ENCODE peak calls at places on chromosomes 11 and 22, in four cellular contexts. One of them, this sample, is unnamed.

GRCh38 chr22:22348127-22348814 is 103.7 kb downstream of the VPREB1 start:
- DNase-seq in stimulated activated naive CD8-positive, alpha-beta T cell treated with anti-CD3 and anti-CD28 coated beads, Interleukin-15, Interleukin-2, amounts not matched to agents 100 U/mL and 50 U/mL, for 24 hours: no peak
- DNase-seq in LHCN-M2: no peak
- DNase-seq in occipital lobe: peak; percentile 19
- DNase-seq in this sample: no peak

GRCh38 chr11:123473941-123474668 is 44.0 kb downstream of the GRAMD1B start:
- DNase-seq in stimulated activated naive CD8-positive, alpha-beta T cell treated with anti-CD3 and anti-CD28 coated beads, Interleukin-15, Interleukin-2, amounts not matched to agents 100 U/mL and 50 U/mL, for 24 hours: no peak
- DNase-seq in LHCN-M2: peak; percentile 83
- DNase-seq in occipital lobe: no peak
- DNase-seq in this sample: no peak

GRCh38 chr11:118789501-118790356 is 1.2 kb downstream of the DDX6 start:
- DNase-seq in stimulated activated naive CD8-positive, alpha-beta T cell treated with anti-CD3 and anti-CD28 coated beads, Interleukin-15, Interleukin-2, amounts not matched to agents 100 U/mL and 50 U/mL, for 24 hours: no peak
- DNase-seq in LHCN-M2: peak; percentile 27
- DNase-seq in occipital lobe: no peak
- DNase-seq in this sample: no peak

GRCh38 chr11:126438272-126438671 is 82.8 kb downstream of the ST3GAL4 start:
- DNase-seq in stimulated activated naive CD8-positive, alpha-beta T cell treated with anti-CD3 and anti-CD28 coated beads, Interleukin-15, Interleukin-2, amounts not matched to agents 100 U/mL and 50 U/mL, for 24 hours: no peak
- DNase-seq in LHCN-M2: no peak
- DNase-seq in occipital lobe: no peak
- DNase-seq in this sample: no peak

GRCh38 chr11:131618203-131618602 is 247.8 kb downstream of the NTM start:
- DNase-seq in stimulated activated naive CD8-positive, alpha-beta T cell treated with anti-CD3 and anti-CD28 coated beads, Interleukin-15, Interleukin-2, amounts not matched to agents 100 U/mL and 50 U/mL, for 24 hours: no peak
- DNase-seq in LHCN-M2: peak; percentile 41
- DNase-seq in occipital lobe: no peak
- DNase-seq in this sample: no peak

GRCh38 chr22:20434773-20435172 is 2.9 kb downstream of the SCARF2 start:
- DNase-seq in stimulated activated naive CD8-positive, alpha-beta T cell treated with anti-CD3 and anti-CD28 coated beads, Interleukin-15, Interleukin-2, amounts not matched to agents 100 U/mL and 50 U/mL, for 24 hours: no peak
- DNase-seq in LHCN-M2: no peak
- DNase-seq in occipital lobe: no peak
- DNase-seq in this sample: no peak

GRCh38 chr11:86035920-86036319 is 33.0 kb downstream of the PICALM start:
- DNase-seq in stimulated activated naive CD8-positive, alpha-beta T cell treated with anti-CD3 and anti-CD28 coated beads, Interleukin-15, Interleukin-2, amounts not matched to agents 100 U/mL and 50 U/mL, for 24 hours: no peak
- DNase-seq in LHCN-M2: no peak
- DNase-seq in occipital lobe: no peak
- DNase-seq in this sample: no peak

GRCh38 chr22:19708323-19709011 is 5.8 kb upstream of the SEPTIN5 start:
- DNase-seq in stimulated activated naive CD8-positive, alpha-beta T cell treated with anti-CD3 and anti-CD28 coated beads, Interleukin-15, Interleukin-2, amounts not matched to agents 100 U/mL and 50 U/mL, for 24 hours: no peak
- DNase-seq in LHCN-M2: no peak
- DNase-seq in occipital lobe: no peak
- DNase-seq in this sample: no peak

GRCh38 chr22:44335066-44335839 is 22.5 kb upstream of the SHISAL1 start:
- DNase-seq in stimulated activated naive CD8-positive, alpha-beta T cell treated with anti-CD3 and anti-CD28 coated beads, Interleukin-15, Interleukin-2, amounts not matched to agents 100 U/mL and 50 U/mL, for 24 hours: no peak
- DNase-seq in LHCN-M2: no peak
- DNase-seq in occipital lobe: no peak
- DNase-seq in this sample: no peak

GRCh38 chr22:50206599-50206998 is 5.8 kb downstream of the SELENOO start:
- DNase-seq in stimulated activated naive CD8-positive, alpha-beta T cell treated with anti-CD3 and anti-CD28 coated beads, Interleukin-15, Interleukin-2, amounts not matched to agents 100 U/mL and 50 U/mL, for 24 hours: no peak
- DNase-seq in LHCN-M2: peak; percentile 40
- DNase-seq in occipital lobe: no peak
- DNase-seq in this sample: no peak

GRCh38 chr11:120715239-120715638 is 203.7 kb downstream of the GRIK4 start:
- DNase-seq in stimulated activated naive CD8-positive, alpha-beta T cell treated with anti-CD3 and anti-CD28 coated beads, Interleukin-15, Interleukin-2, amounts not matched to agents 100 U/mL and 50 U/mL, for 24 hours: no peak
- DNase-seq in LHCN-M2: peak; percentile 15
- DNase-seq in occipital lobe: no peak
- DNase-seq in this sample: no peak

GRCh38 chr11:44630511-44631210 is 65.2 kb downstream of the CD82 start:
- DNase-seq in stimulated activated naive CD8-positive, alpha-beta T cell treated with anti-CD3 and anti-CD28 coated beads, Interleukin-15, Interleukin-2, amounts not matched to agents 100 U/mL and 50 U/mL, for 24 hours: no peak
- DNase-seq in LHCN-M2: no peak
- DNase-seq in occipital lobe: no peak
- DNase-seq in this sample: no peak

GRCh38 chr22:39359659-39360195 is 9.9 kb downstream of the SYNGR1 start:
- DNase-seq in stimulated activated naive CD8-positive, alpha-beta T cell treated with anti-CD3 and anti-CD28 coated beads, Interleukin-15, Interleukin-2, amounts not matched to agents 100 U/mL and 50 U/mL, for 24 hours: no peak
- DNase-seq in LHCN-M2: no peak
- DNase-seq in occipital lobe: no peak
- DNase-seq in this sample: no peak

GRCh38 chr11:61764606-61765260 is 12.3 kb downstream of the MYRF start:
- DNase-seq in stimulated activated naive CD8-positive, alpha-beta T cell treated with anti-CD3 and anti-CD28 coated beads, Interleukin-15, Interleukin-2, amounts not matched to agents 100 U/mL and 50 U/mL, for 24 hours: no peak
- DNase-seq in LHCN-M2: no peak
- DNase-seq in occipital lobe: no peak
- DNase-seq in this sample: no peak

GRCh38 chr22:47601666-47602065 is 839.2 kb downstream of the TBC1D22A start:
- DNase-seq in stimulated activated naive CD8-positive, alpha-beta T cell treated with anti-CD3 and anti-CD28 coated beads, Interleukin-15, Interleukin-2, amounts not matched to agents 100 U/mL and 50 U/mL, for 24 hours: no peak
- DNase-seq in LHCN-M2: no peak
- DNase-seq in occipital lobe: no peak
- DNase-seq in this sample: no peak

GRCh38 chr11:43327987-43328386 is 16.2 kb downstream of the API5 start:
- DNase-seq in stimulated activated naive CD8-positive, alpha-beta T cell treated with anti-CD3 and anti-CD28 coated beads, Interleukin-15, Interleukin-2, amounts not matched to agents 100 U/mL and 50 U/mL, for 24 hours: no peak
- DNase-seq in LHCN-M2: peak; percentile 85
- DNase-seq in occipital lobe: no peak
- DNase-seq in this sample: no peak

GRCh38 chr22:24937114-24937513 is 9.4 kb downstream of the LHFPL7 start:
- DNase-seq in stimulated activated naive CD8-positive, alpha-beta T cell treated with anti-CD3 and anti-CD28 coated beads, Interleukin-15, Interleukin-2, amounts not matched to agents 100 U/mL and 50 U/mL, for 24 hours: no peak
- DNase-seq in LHCN-M2: peak; percentile 18
- DNase-seq in occipital lobe: no peak
- DNase-seq in this sample: no peak

GRCh38 chr22:38467438-38467903 is 425 bp upstream of the KDELR3 start:
- DNase-seq in stimulated activated naive CD8-positive, alpha-beta T cell treated with anti-CD3 and anti-CD28 coated beads, Interleukin-15, Interleukin-2, amounts not matched to agents 100 U/mL and 50 U/mL, for 24 hours: no peak
- DNase-seq in LHCN-M2: no peak
- DNase-seq in occipital lobe: no peak
- DNase-seq in this sample: no peak

GRCh38 chr11:36012410-36012809 is 68.5 kb downstream of the LDLRAD3 start:
- DNase-seq in stimulated activated naive CD8-positive, alpha-beta T cell treated with anti-CD3 and anti-CD28 coated beads, Interleukin-15, Interleukin-2, amounts not matched to agents 100 U/mL and 50 U/mL, for 24 hours: no peak
- DNase-seq in LHCN-M2: peak; percentile 67
- DNase-seq in occipital lobe: no peak
- DNase-seq in this sample: no peak

GRCh38 chr11:12017865-12018453 is 9.5 kb upstream of the DKK3 start:
- DNase-seq in stimulated activated naive CD8-positive, alpha-beta T cell treated with anti-CD3 and anti-CD28 coated beads, Interleukin-15, Interleukin-2, amounts not matched to agents 100 U/mL and 50 U/mL, for 24 hours: no peak
- DNase-seq in LHCN-M2: peak; percentile 38
- DNase-seq in occipital lobe: no peak
- DNase-seq in this sample: no peak

GRCh38 chr11:110331626-110332025 is 35.2 kb upstream of the RDX start:
- DNase-seq in stimulated activated naive CD8-positive, alpha-beta T cell treated with anti-CD3 and anti-CD28 coated beads, Interleukin-15, Interleukin-2, amounts not matched to agents 100 U/mL and 50 U/mL, for 24 hours: no peak
- DNase-seq in LHCN-M2: no peak
- DNase-seq in occipital lobe: no peak
- DNase-seq in this sample: no peak

GRCh38 chr11:69243496-69244200 is 50.3 kb upstream of the MYEOV start:
- DNase-seq in stimulated activated naive CD8-positive, alpha-beta T cell treated with anti-CD3 and anti-CD28 coated beads, Interleukin-15, Interleukin-2, amounts not matched to agents 100 U/mL and 50 U/mL, for 24 hours: no peak
- DNase-seq in LHCN-M2: no peak
- DNase-seq in occipital lobe: no peak
- DNase-seq in this sample: no peak

GRCh38 chr22:17398159-17398558 is 28.9 kb downstream of the CECR2 start:
- DNase-seq in stimulated activated naive CD8-positive, alpha-beta T cell treated with anti-CD3 and anti-CD28 coated beads, Interleukin-15, Interleukin-2, amounts not matched to agents 100 U/mL and 50 U/mL, for 24 hours: no peak
- DNase-seq in LHCN-M2: no peak
- DNase-seq in occipital lobe: no peak
- DNase-seq in this sample: no peak

GRCh38 chr11:119839504-119840133 is 110.6 kb upstream of the NECTIN1 start:
- DNase-seq in stimulated activated naive CD8-positive, alpha-beta T cell treated with anti-CD3 and anti-CD28 coated beads, Interleukin-15, Interleukin-2, amounts not matched to agents 100 U/mL and 50 U/mL, for 24 hours: no peak
- DNase-seq in LHCN-M2: no peak
- DNase-seq in occipital lobe: no peak
- DNase-seq in this sample: no peak

GRCh38 chr22:37999640-38000272 is 15.4 kb upstream of the SOX10 start:
- DNase-seq in stimulated activated naive CD8-positive, alpha-beta T cell treated with anti-CD3 and anti-CD28 coated beads, Interleukin-15, Interleukin-2, amounts not matched to agents 100 U/mL and 50 U/mL, for 24 hours: no peak
- DNase-seq in LHCN-M2: peak; percentile 83
- DNase-seq in occipital lobe: peak; percentile 66
- DNase-seq in this sample: peak; percentile 14

GRCh38 chr22:40326905-40327735 is 19.2 kb upstream of the ADSL start:
- DNase-seq in stimulated activated naive CD8-positive, alpha-beta T cell treated with anti-CD3 and anti-CD28 coated beads, Interleukin-15, Interleukin-2, amounts not matched to agents 100 U/mL and 50 U/mL, for 24 hours: no peak
- DNase-seq in LHCN-M2: no peak
- DNase-seq in occipital lobe: no peak
- DNase-seq in this sample: peak; percentile 29

GRCh38 chr11:10443152-10443551 is 11.9 kb upstream of the AMPD3 start:
- DNase-seq in stimulated activated naive CD8-positive, alpha-beta T cell treated with anti-CD3 and anti-CD28 coated beads, Interleukin-15, Interleukin-2, amounts not matched to agents 100 U/mL and 50 U/mL, for 24 hours: peak; percentile 51
- DNase-seq in LHCN-M2: no peak
- DNase-seq in occipital lobe: no peak
- DNase-seq in this sample: peak; percentile 73

GRCh38 chr22:23856721-23857605 is 712 bp upstream of the SLC2A11 start:
- DNase-seq in stimulated activated naive CD8-positive, alpha-beta T cell treated with anti-CD3 and anti-CD28 coated beads, Interleukin-15, Interleukin-2, amounts not matched to agents 100 U/mL and 50 U/mL, for 24 hours: peak; percentile 34
- DNase-seq in LHCN-M2: peak; percentile 33
- DNase-seq in occipital lobe: peak; percentile 42
- DNase-seq in this sample: peak; percentile 40

GRCh38 chr22:19503869-19504268 is 20.3 kb downstream of the CLDN5 start:
- DNase-seq in stimulated activated naive CD8-positive, alpha-beta T cell treated with anti-CD3 and anti-CD28 coated beads, Interleukin-15, Interleukin-2, amounts not matched to agents 100 U/mL and 50 U/mL, for 24 hours: no peak
- DNase-seq in LHCN-M2: no peak
- DNase-seq in occipital lobe: no peak
- DNase-seq in this sample: no peak

GRCh38 chr11:11844272-11844671 is 2.5 kb downstream of the USP47 start:
- DNase-seq in stimulated activated naive CD8-positive, alpha-beta T cell treated with anti-CD3 and anti-CD28 coated beads, Interleukin-15, Interleukin-2, amounts not matched to agents 100 U/mL and 50 U/mL, for 24 hours: no peak
- DNase-seq in LHCN-M2: no peak
- DNase-seq in occipital lobe: no peak
- DNase-seq in this sample: no peak

GRCh38 chr11:8079111-8079675 is 1.8 kb upstream of the TUB start:
- DNase-seq in stimulated activated naive CD8-positive, alpha-beta T cell treated with anti-CD3 and anti-CD28 coated beads, Interleukin-15, Interleukin-2, amounts not matched to agents 100 U/mL and 50 U/mL, for 24 hours: no peak
- DNase-seq in LHCN-M2: no peak
- DNase-seq in occipital lobe: no peak
- DNase-seq in this sample: no peak

GRCh38 chr22:28922540-28923244 is 39.3 kb downstream of the ZNRF3 start:
- DNase-seq in stimulated activated naive CD8-positive, alpha-beta T cell treated with anti-CD3 and anti-CD28 coated beads, Interleukin-15, Interleukin-2, amounts not matched to agents 100 U/mL and 50 U/mL, for 24 hours: no peak
- DNase-seq in LHCN-M2: no peak
- DNase-seq in occipital lobe: no peak
- DNase-seq in this sample: no peak

GRCh38 chr22:38422615-38423511 is 32.1 kb downstream of the KCNJ4 start:
- DNase-seq in stimulated activated naive CD8-positive, alpha-beta T cell treated with anti-CD3 and anti-CD28 coated beads, Interleukin-15, Interleukin-2, amounts not matched to agents 100 U/mL and 50 U/mL, for 24 hours: no peak
- DNase-seq in LHCN-M2: no peak
- DNase-seq in occipital lobe: peak; percentile 34
- DNase-seq in this sample: no peak

GRCh38 chr11:68893282-68893681 is 10.3 kb downstream of the MRPL21 start:
- DNase-seq in stimulated activated naive CD8-positive, alpha-beta T cell treated with anti-CD3 and anti-CD28 coated beads, Interleukin-15, Interleukin-2, amounts not matched to agents 100 U/mL and 50 U/mL, for 24 hours: no peak
- DNase-seq in LHCN-M2: no peak
- DNase-seq in occipital lobe: no peak
- DNase-seq in this sample: no peak

This sample was measured in activated CD8-positive, alpha-beta T cell treated with anti-CD3 and anti-CD28 coated beads for 36 hours.